ENCODE peak calls at places on chromosome 6, in four cellular contexts. X, Y, L and N are unnamed samples.

GRCh38 chr6:14924126-14925024 is 321.5 kb upstream of the JARID2 start:
- DNase-seq in X (no peak), L (peak), Y (no peak), N (no peak)

GRCh38 chr6:35318200-35318844 is 20.7 kb downstream of the DEF6 start:
- DNase-seq in L (peak), Y (peak), X (peak), N (peak)

GRCh38 chr6:47681201-47681990 is 17.0 kb upstream of the ADGRF4 start:
- DNase-seq in X (no peak), Y (no peak), L (no peak), N (no peak)

GRCh38 chr6:132401120-132401940 is at the start of gene MOXD1:
- DNase-seq in L (peak), Y (peak), X (peak), N (peak)

GRCh38 chr6:130412556-130413290 is 46.9 kb downstream of the TMEM200A start:
- DNase-seq in L (peak), Y (no peak), X (no peak), N (no peak)

GRCh38 chr6:89950879-89951391 is 56.7 kb downstream of the GJA10 start:
- DNase-seq in X (no peak), L (no peak), Y (no peak), N (no peak)

GRCh38 chr6:18101271-18101670 is 21.2 kb downstream of the NHLRC1 start:
- DNase-seq in X (no peak), Y (no peak), L (peak), N (no peak)

GRCh38 chr6:422423-423061 is 31.0 kb downstream of the IRF4 start:
- DNase-seq in Y (no peak), X (no peak), L (peak), N (peak)

GRCh38 chr6:29851190-29851589 is 23.6 kb downstream of the HLA-G start:
- DNase-seq in L (no peak), X (no peak), Y (no peak), N (no peak)

GRCh38 chr6:82144007-82144851 is 103.3 kb downstream of the IBTK start:
- DNase-seq in Y (peak), X (no peak), L (peak), N (peak)

GRCh38 chr6:74409447-74409846 is 713.4 kb downstream of the CD109 start:
- DNase-seq in L (peak), X (no peak), Y (peak), N (no peak)

GRCh38 chr6:38077488-38078015 is 258.0 kb downstream of the ZFAND3 start:
- DNase-seq in L (no peak), X (no peak), Y (no peak), N (no peak)

GRCh38 chr6:40722553-40723258 is 135.5 kb upstream of the LRFN2 start:
- DNase-seq in X (no peak), Y (no peak), L (peak), N (no peak)

GRCh38 chr6:160226118-160226541 is 32.5 kb downstream of the SLC22A2 start:
- DNase-seq in X (no peak), Y (no peak), L (no peak), N (no peak)

GRCh38 chr6:113894712-113895674 is 37.8 kb downstream of the MARCKS start:
- DNase-seq in Y (no peak), X (no peak), L (peak), N (no peak)

GRCh38 chr6:20366082-20366834 is 35.4 kb upstream of the E2F3 start:
- DNase-seq in X (no peak), Y (no peak), L (no peak), N (no peak)

GRCh38 chr6:35489995-35490791 is 6.7 kb downstream of the TEAD3 start:
- DNase-seq in L (peak), Y (no peak), X (peak), N (no peak)

GRCh38 chr6:90523779-90524310 is 63.0 kb downstream of the MAP3K7 start:
- DNase-seq in L (no peak), X (no peak), Y (peak), N (no peak)

GRCh38 chr6:39084506-39084905 is 30.5 kb downstream of the SAYSD1 start:
- DNase-seq in X (no peak), Y (no peak), L (no peak), N (no peak)

GRCh38 chr6:35392773-35393672 is 50.7 kb downstream of the PPARD start:
- DNase-seq in X (peak), Y (no peak), L (no peak), N (no peak)

GRCh38 chr6:47655719-47656595 is 42.4 kb upstream of the ADGRF4 start:
- DNase-seq in L (no peak), X (peak), Y (peak), N (peak)

GRCh38 chr6:2162089-2162465 is 83.3 kb downstream of the GMDS start:
- DNase-seq in Y (peak), L (no peak), X (no peak), N (no peak)

GRCh38 chr6:69926745-69927144 is 60.4 kb downstream of the COL19A1 start:
- DNase-seq in L (no peak), X (no peak), Y (no peak), N (no peak)

GRCh38 chr6:156026543-156027268 is 571.1 kb upstream of the NOX3 start:
- DNase-seq in L (no peak), Y (no peak), X (no peak), N (no peak)

GRCh38 chr6:140071115-140071514 is 696.7 kb upstream of the CITED2 start:
- DNase-seq in L (peak), Y (peak), X (no peak), N (no peak)

GRCh38 chr6:43436577-43437282 is 9.4 kb downstream of the ABCC10 start:
- DNase-seq in L (peak), X (no peak), Y (peak), N (peak)

GRCh38 chr6:156589281-156589680 is 187.9 kb upstream of the ARID1B start:
- DNase-seq in Y (no peak), X (no peak), L (peak), N (no peak)

GRCh38 chr6:149170564-149171452 is 146.7 kb upstream of the TAB2 start:
- DNase-seq in Y (no peak), L (no peak), X (no peak), N (no peak)

GRCh38 chr6:169964440-169965212 is 213.2 kb downstream of the ERMARD start:
- DNase-seq in L (no peak), Y (no peak), X (no peak), N (no peak)

GRCh38 chr6:108563292-108563691 is 2.6 kb downstream of the FOXO3 start:
- DNase-seq in Y (no peak), X (no peak), L (no peak), N (no peak)

GRCh38 chr6:108559884-108560462 is 744 bp upstream of the FOXO3 start:
- DNase-seq in Y (peak), L (peak), X (peak), N (no peak)

GRCh38 chr6:108562503-108562993 is 1.8 kb downstream of the FOXO3 start:
- DNase-seq in Y (peak), L (peak), X (peak), N (peak)

GRCh38 chr6:108560463-108561308 is at the start of gene FOXO3:
- DNase-seq in Y (peak), X (peak), L (peak), N (peak)

DNA sequence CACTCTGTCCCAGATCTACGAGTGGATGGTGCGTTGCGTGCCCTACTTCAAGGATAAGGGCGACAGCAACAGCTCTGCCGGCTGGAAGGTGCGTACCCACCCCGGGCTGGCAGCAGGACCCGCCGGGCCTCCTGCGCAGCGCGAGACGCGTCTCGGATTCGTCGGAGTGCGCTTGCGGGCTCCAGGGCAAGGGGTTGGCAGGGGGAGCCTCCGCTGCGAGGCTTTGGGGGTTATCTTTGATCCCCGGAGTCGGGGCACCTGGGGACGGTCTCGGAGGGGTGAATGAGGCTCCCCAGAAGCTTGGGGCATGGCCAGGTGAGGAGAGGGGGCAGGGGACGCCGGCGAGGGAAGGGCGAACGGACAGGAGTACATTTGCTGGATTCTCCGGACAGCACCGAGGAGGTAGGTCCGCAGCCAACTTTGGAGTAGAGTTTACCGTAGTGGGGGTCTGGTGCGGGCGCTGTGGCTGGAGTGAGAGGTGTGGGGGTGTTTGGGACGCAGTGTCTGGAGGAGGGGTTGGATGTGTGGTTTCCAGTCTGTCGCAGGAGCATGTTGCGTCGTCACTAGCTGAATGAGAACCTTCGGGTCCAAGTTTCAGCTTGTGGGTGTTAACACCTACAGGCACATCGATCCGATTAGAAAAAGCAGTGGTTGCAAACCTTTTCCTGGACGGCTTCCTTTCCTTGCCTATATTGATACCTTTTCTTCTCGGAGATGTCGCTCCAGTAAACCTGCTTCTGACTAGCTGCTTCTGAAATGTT is 1.2 kb downstream of the FOXO3 start:
- DNase-seq in X (no peak), L (peak), Y (peak), N (no peak)
- TF ChIP-seq POLR2A in X (no peak), L (peak), Y (no peak), N (no peak)

GRCh38 chr6:163827157-163827556 is 412.6 kb downstream of the QKI start:
- DNase-seq in Y (no peak), L (no peak), X (no peak), N (no peak)
- TF ChIP-seq POLR2A in Y (no peak), L (no peak), X (no peak), N (no peak)

DNA sequence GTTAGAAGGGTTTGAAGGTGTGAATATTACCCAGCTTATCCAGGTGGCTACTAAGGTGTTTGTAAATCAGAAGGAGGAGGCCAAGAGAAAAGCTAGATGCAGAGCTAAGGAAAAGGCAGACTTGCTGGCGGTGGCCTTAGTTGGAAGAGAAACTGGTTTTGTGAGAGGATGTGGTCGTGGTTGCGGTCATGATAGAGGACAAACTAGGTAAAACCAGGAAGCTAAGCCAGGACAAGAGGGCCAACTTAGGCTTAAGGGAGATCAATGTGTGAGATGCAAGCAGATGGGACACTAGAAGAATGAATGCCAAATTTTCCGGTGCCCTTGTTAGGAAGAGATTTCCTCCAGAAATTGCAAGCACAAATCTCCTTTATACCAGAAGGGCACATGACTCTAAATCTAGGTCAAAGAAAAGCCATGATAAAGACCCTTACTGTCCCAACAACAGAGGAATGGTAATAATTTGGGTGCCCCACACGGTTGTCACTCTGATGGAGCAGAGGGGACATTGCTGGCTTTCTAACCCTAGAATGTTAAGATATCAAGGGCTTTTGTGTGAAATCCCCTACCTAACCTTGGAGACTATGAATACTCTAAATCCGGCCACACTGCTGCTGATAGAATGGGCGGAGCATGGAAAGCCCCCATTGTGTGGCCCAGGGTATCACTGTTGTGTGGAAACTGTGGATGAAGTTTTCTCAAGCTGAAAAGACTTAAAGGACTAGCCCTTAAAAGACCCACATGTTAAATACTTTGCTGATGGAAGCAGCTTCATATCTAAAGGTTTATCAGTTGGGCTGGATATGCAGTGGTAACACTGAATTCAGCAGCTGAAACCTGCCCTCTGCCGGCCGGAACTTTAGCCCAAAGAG is 7.8 kb downstream of the IL22RA2 start:
- DNase-seq in L (no peak), Y (no peak), X (no peak), N (no peak)
- TF ChIP-seq POLR2A in L (no peak), Y (no peak), X (no peak), N (no peak)

DNA sequence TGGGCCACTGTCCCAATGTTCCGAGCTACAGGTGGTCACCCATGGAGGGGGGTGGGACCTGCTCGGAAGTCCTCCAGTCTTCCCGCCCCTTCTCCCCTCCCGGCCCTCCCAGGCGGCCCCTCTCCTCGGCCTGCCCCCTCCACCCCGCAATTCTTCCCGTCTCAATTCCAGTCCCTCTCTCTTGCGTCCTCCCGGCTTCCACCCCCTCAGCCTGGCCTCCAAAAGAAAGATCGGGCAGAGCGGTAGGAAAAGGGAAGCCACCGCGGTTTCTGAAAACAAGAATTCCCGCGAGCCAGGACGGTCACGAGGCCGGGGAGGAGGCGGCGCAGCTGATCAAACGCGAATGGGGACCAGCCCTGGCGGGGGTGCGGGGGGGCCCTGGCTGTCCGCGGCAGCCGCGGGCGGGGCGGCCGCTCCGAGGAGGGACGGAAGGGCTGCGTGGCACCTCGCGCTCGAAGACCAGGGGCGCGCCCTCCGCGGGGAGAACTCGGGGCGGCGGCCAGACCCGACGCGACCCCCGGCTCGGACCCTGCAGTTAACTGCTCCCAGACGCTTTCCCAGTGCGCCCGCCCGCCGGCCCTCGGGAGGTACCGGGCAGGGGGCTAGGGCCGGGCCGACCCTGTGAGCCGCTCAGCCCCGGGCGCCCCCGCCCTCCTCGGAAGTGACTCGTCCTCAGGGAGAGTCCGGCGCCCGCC is 1.0 kb downstream of the PXDC1 start:
- DNase-seq in L (peak), X (peak), Y (peak), N (peak)
- TF ChIP-seq POLR2A in L (peak), X (no peak), Y (peak), N (peak)

GRCh38 chr6:26027491-26028211 is 59.6 kb upstream of the HFE start:
- DNase-seq in X (no peak), Y (no peak), L (no peak), N (no peak)

GRCh38 chr6:26024651-26025046 is 62.0 kb downstream of the TRIM38 start:
- DNase-seq in Y (no peak), X (no peak), L (no peak), N (no peak)

GRCh38 chr6:26026833-26027490 is 60.3 kb upstream of the HFE start:
- DNase-seq in X (peak), L (peak), Y (peak), N (no peak)

GRCh38 chr6:26025047-26025893 is 62.0 kb upstream of the HFE start:
- DNase-seq in X (peak), Y (peak), L (peak), N (no peak)

DNA sequence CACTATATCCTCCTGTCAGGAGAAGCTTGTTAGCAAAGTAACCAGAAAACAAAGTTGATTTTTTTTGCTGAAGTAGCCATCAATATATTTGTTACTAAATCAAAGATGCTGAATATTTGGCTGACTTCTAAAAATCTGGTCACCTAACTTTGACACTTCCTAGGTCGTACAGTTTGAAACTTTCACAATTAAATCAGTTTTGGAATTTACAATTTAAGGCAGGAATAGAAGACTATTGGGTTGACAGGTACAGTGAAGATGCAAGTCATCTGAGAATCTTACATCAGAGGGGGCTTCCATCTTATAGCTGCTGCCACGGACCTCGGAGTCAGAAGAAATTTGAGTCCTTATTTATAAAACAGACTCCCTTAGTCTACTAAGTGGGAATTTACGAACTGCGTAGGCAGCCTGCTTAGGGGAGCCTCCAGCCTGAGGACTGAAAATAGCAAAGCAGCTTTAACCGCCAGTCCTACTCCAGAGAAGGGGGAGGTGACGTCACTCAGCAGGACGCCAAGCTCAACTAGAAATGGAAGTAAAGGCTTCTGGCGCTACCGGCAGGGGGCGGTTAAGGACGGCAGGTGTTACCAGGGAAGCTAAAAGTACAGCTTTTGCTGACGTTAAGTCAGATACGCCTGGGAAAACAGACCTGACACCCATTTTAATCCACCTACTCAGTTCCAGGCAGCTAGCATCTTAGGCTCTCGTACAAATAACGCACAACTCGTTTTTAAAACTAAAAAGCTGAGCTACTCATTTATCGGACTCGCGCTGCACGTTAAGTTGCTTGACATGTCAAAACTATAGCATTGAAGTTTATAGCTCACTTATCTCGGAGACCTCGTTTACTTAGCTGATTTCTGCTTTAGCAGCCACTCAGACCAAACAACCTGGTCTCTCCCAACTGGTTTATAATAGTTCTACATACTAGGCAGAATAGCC is 61.1 kb upstream of the HFE start:
- DNase-seq in L (peak), X (peak), Y (peak), N (no peak)
- TF ChIP-seq POLR2A in L (peak), X (no peak), Y (no peak), N (peak)

GRCh38 chr6:49025273-49026240 is 437.5 kb downstream of the MMUT start:
- DNase-seq in X (no peak), Y (no peak), L (no peak), N (no peak)

GRCh38 chr6:49030621-49031020 is 432.4 kb downstream of the MMUT start:
- DNase-seq in L (no peak), X (no peak), Y (no peak), N (no peak)

GRCh38 chr6:49027644-49028043 is 435.4 kb downstream of the MMUT start:
- DNase-seq in Y (no peak), X (no peak), L (no peak), N (no peak)
- TF ChIP-seq POLR2A in Y (no peak), X (no peak), L (no peak), N (no peak)

GRCh38 chr6:31142356-31142755 is 3.5 kb upstream of the PSORS1C2 start:
- DNase-seq in X (no peak), Y (no peak), L (no peak), N (no peak)

GRCh38 chr6:31143148-31143547 is 4.3 kb upstream of the PSORS1C2 start:
- DNase-seq in L (peak), Y (no peak), X (no peak), N (peak)

GRCh38 chr6:31144970-31145340 is 6.1 kb upstream of the PSORS1C2 start:
- DNase-seq in Y (no peak), X (no peak), L (no peak), N (no peak)

GRCh38 chr6:31145386-31145785 is 6.5 kb upstream of the PSORS1C2 start:
- DNase-seq in X (no peak), Y (no peak), L (no peak), N (no peak)

GRCh38 chr6:31144296-31144969 is 5.6 kb upstream of the PSORS1C2 start:
- DNase-seq in Y (no peak), L (no peak), X (no peak), N (no peak)
- TF ChIP-seq POLR2A in Y (no peak), L (no peak), X (no peak), N (no peak)

GRCh38 chr6:111593516-111593824 is 12.2 kb downstream of the TRAF3IP2 start:
- DNase-seq in X (no peak), L (no peak), Y (no peak), N (no peak)
- TF ChIP-seq POLR2A in X (no peak), L (no peak), Y (no peak), N (no peak)